ENCODE peak calls at places on chromosome 14, in seven cellular contexts. S is keratinocyte, Z is RWPE1, J is DND-41, P is fibroblast of the aortic adventitia, N is left lung, K is GM10248. U is an unnamed sample.

GRCh38 chr14:87131879-87132278 is 861.1 kb downstream of the GALC start:
- DNase-seq in S (peak), Z (peak), J (no peak), P (peak), N (no peak), K (no peak), U (no peak)

GRCh38 chr14:84874436-84874835 is 655.5 kb upstream of the FLRT2 start:
- DNase-seq in S (no peak), Z (no peak), J (no peak), P (no peak), N (no peak), K (no peak), U (no peak)

GRCh38 chr14:77612011-77612620 is 4.3 kb downstream of the SPTLC2 start:
- DNase-seq in S (no peak), Z (no peak), J (no peak), P (peak), N (no peak), K (no peak), U (no peak)

GRCh38 chr14:24310666-24311604 is at the start of gene LTB4R:
- DNase-seq in S (no peak), Z (no peak), J (no peak), P (peak), N (peak), K (peak), U (no peak)

GRCh38 chr14:100865682-100866591 is 37.6 kb downstream of the RTL1 start:
- DNase-seq in S (no peak), Z (no peak), J (no peak), P (no peak), N (peak), K (no peak), U (no peak)

GRCh38 chr14:22163051-22163450 is 426.0 kb downstream of the DAD1 start:
- DNase-seq in S (no peak), Z (no peak), J (no peak), P (no peak), N (no peak), K (no peak), U (no peak)

GRCh38 chr14:90678846-90679362 is 137.3 kb downstream of the TTC7B start:
- DNase-seq in S (no peak), Z (no peak), J (no peak), P (no peak), N (no peak), K (no peak), U (no peak)

GRCh38 chr14:28756896-28757570 is 9.6 kb upstream of the FOXG1 start:
- DNase-seq in S (no peak), Z (no peak), J (no peak), P (peak), N (no peak), K (no peak), U (peak)

GRCh38 chr14:76484355-76484754 is 108.4 kb downstream of the ESRRB start:
- DNase-seq in S (no peak), Z (no peak), J (no peak), P (no peak), N (no peak), K (no peak), U (no peak)

GRCh38 chr14:74932401-74932901 is 9.4 kb upstream of the RPS6KL1 start:
- DNase-seq in S (no peak), Z (no peak), J (no peak), P (peak), N (no peak), K (no peak), U (no peak)

GRCh38 chr14:80491131-80491530 is 279.8 kb upstream of the DIO2 start:
- DNase-seq in S (no peak), Z (no peak), J (peak), P (peak), N (no peak), K (no peak), U (no peak)

GRCh38 chr14:91177797-91178147 is 63.9 kb downstream of the DGLUCY start:
- DNase-seq in S (no peak), Z (no peak), J (no peak), P (no peak), N (no peak), K (no peak), U (no peak)

GRCh38 chr14:101022121-101022520 is 118.6 kb upstream of the RTL1 start:
- DNase-seq in S (no peak), Z (no peak), J (no peak), P (peak), N (no peak), K (no peak), U (no peak)

GRCh38 chr14:54475911-54476310 is 12.9 kb downstream of the GMFB start:
- DNase-seq in S (no peak), Z (no peak), J (no peak), P (no peak), N (no peak), K (no peak), U (no peak)

GRCh38 chr14:86935241-86935640 is 1057.7 kb downstream of the GALC start:
- DNase-seq in S (no peak), Z (no peak), J (no peak), P (no peak), N (no peak), K (no peak), U (no peak)

GRCh38 chr14:104681689-104682074 is 7.7 kb upstream of the INF2 start:
- DNase-seq in S (no peak), Z (peak), J (no peak), P (peak), N (peak), K (no peak), U (peak)

GRCh38 chr14:72532686-72533454 is 361.0 kb downstream of the DPF3 start:
- DNase-seq in S (no peak), Z (no peak), J (no peak), P (no peak), N (no peak), K (no peak), U (no peak)

GRCh38 chr14:95381726-95382125 is 62.0 kb upstream of the CLMN start:
- DNase-seq in S (no peak), Z (no peak), J (no peak), P (no peak), N (no peak), K (no peak), U (no peak)

GRCh38 chr14:71552809-71553208 is 379.4 kb upstream of the RGS6 start:
- DNase-seq in S (no peak), Z (no peak), J (no peak), P (no peak), N (no peak), K (no peak), U (no peak)

GRCh38 chr14:51627313-51627712 is 24.4 kb upstream of the FRMD6 start:
- DNase-seq in S (no peak), Z (no peak), J (no peak), P (no peak), N (no peak), K (no peak), U (no peak)

GRCh38 chr14:72541546-72541945 is 352.4 kb downstream of the DPF3 start:
- DNase-seq in S (no peak), Z (no peak), J (no peak), P (no peak), N (peak), K (no peak), U (no peak)

GRCh38 chr14:104322531-104323466 is 184.4 kb downstream of the KIF26A start:
- DNase-seq in S (no peak), Z (no peak), J (no peak), P (no peak), N (peak), K (no peak), U (no peak)

GRCh38 chr14:20530771-20531571 is 25.6 kb downstream of the RNASE10 start:
- DNase-seq in S (peak), Z (peak), J (peak), P (peak), N (peak), K (peak), U (peak)
- TF ChIP-seq CTCF in S (peak), Z (peak), J (peak), P (peak), N (peak), K (peak), U (peak)

GRCh38 chr14:64773577-64773976 is 69.4 kb downstream of the PLEKHG3 start:
- DNase-seq in S (no peak), Z (no peak), J (no peak), P (no peak), N (peak), K (no peak), U (no peak)

GRCh38 chr14:64770751-64771150 is 66.5 kb downstream of the PLEKHG3 start:
- DNase-seq in S (no peak), Z (no peak), J (no peak), P (no peak), N (peak), K (no peak), U (no peak)

GRCh38 chr14:64771161-64771560 is 66.9 kb downstream of the PLEKHG3 start:
- DNase-seq in S (no peak), Z (no peak), J (no peak), P (no peak), N (no peak), K (no peak), U (no peak)

GRCh38 chr14:64773046-64773445 is 68.8 kb downstream of the PLEKHG3 start:
- DNase-seq in S (no peak), Z (no peak), J (no peak), P (no peak), N (peak), K (no peak), U (no peak)

DNA sequence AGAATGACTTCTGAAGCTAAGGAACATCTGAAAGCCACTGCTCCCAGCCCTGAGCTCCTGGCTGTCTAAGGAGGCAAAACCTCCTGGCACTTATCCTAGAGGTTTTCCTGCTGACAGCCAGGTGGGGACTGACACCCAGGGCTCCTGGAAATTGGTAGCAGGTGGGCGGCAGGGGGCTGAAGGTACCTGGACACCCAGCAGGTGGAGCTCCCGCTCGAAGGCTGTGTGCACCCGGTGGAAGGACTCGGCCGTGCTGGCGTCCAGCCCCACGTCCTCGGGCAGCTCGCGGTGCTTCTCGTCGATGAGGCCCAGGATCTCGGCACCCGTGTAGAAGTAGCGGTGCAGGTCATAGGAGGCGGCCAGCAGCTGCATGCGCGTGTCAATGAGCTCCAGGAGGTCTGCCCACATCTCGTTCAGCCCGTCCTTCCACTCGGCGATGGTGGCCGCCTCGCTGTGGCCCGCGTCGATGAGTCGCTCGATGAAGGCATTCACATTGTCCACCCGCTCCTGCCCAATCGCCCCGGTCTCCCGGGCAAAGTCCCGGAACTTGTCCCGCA is 68.2 kb downstream of the PLEKHG3 start:
- DNase-seq in S (no peak), Z (no peak), J (no peak), P (no peak), N (peak), K (no peak), U (no peak)
- TF ChIP-seq CTCF in S (no peak), Z (no peak), J (no peak), P (no peak), N (no peak), K (no peak), U (no peak)

DNA sequence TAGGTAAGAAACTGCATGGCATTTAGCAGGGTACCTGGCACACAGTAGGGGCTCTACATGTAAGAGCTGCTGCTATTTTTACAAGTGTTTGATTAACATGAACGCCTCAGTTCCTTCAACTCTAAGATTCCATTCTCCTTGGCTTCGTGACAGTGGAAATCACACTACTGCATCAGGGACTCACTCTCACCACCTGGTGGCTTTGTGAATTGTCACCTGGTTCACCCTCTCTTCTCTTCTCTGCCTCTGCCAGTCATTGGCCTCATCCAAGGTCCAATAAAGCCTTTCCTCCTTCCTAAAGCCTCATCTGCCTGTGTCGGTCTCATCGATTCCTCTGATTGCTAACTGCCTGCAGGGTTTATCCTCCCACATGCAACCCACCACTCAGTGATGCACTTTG is 476.4 kb downstream of the VRK1 start:
- DNase-seq in S (no peak), Z (no peak), J (no peak), P (no peak), N (no peak), K (no peak), U (no peak)
- TF ChIP-seq CTCF in S (no peak), Z (no peak), J (peak), P (no peak), N (no peak), K (no peak), U (no peak)

DNA sequence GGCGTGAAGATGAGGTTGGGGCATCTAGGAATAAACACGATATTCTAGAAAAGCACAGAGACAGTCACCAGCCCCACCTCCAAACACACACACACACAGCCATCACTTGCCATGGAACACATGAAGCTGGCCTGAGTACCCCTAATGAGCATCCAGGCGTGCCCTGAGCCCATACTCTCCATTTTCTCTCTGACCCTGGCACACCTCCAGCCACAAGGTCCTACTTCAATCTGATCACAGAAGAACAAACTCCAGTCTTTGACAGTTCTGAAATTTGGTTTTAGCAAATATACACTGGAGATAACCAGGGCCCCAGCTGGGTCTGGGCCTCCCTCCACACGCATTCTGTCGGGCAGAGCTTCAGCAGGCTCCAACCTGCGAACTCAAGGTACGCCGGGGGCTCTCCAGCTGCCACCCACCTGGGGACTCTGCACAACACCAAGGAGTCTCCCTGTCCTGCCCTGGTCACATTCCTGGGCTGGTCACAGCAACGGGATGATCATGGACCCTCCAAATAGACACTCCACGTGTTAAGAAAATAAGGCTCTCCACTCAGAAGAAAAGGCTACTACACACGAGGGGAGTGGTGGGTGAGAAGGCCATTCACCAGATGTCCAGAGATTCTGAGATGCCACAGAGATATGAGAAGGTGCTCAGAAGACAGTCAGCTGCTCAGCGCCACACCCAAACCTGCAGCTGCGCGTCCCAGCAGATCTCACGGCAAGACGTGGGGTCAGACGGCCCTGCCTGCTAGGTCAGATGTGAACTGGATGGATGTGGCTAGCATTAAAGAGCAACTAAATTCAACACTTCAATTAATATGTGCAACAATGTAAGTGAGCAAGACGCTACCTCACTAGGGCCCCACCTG is 57.0 kb upstream of the PNMA1 start:
- DNase-seq in S (no peak), Z (no peak), J (no peak), P (no peak), N (no peak), K (no peak), U (no peak)
- TF ChIP-seq CTCF in S (no peak), Z (no peak), J (no peak), P (no peak), N (no peak), K (no peak), U (no peak)

GRCh38 chr14:88463318-88463717 is 77.9 kb downstream of the SPATA7 start:
- DNase-seq in S (no peak), Z (no peak), J (peak), P (no peak), N (no peak), K (peak), U (peak)
- TF ChIP-seq CTCF in S (peak), Z (no peak), J (peak), P (peak), N (peak), K (peak), U (no peak)

GRCh38 chr14:92325835-92326234 is 2.9 kb downstream of the SLC24A4 start:
- DNase-seq in S (no peak), Z (no peak), J (no peak), P (no peak), N (no peak), K (no peak), U (peak)
- TF ChIP-seq CTCF in S (no peak), Z (no peak), J (no peak), P (no peak), N (no peak), K (no peak), U (no peak)

GRCh38 chr14:20118795-20119194 is 8.3 kb downstream of the OR4K17 start:
- DNase-seq in S (no peak), Z (no peak), J (peak), P (no peak), N (no peak), K (no peak), U (no peak)
- TF ChIP-seq CTCF in S (no peak), Z (no peak), J (no peak), P (no peak), N (no peak), K (no peak), U (no peak)

GRCh38 chr14:69716483-69717187 is 50.3 kb upstream of the SRSF5 start:
- DNase-seq in S (peak), Z (peak), J (peak), P (peak), N (no peak), K (no peak), U (no peak)
- TF ChIP-seq CTCF in S (peak), Z (peak), J (no peak), P (no peak), N (no peak), K (no peak), U (no peak)

DNA sequence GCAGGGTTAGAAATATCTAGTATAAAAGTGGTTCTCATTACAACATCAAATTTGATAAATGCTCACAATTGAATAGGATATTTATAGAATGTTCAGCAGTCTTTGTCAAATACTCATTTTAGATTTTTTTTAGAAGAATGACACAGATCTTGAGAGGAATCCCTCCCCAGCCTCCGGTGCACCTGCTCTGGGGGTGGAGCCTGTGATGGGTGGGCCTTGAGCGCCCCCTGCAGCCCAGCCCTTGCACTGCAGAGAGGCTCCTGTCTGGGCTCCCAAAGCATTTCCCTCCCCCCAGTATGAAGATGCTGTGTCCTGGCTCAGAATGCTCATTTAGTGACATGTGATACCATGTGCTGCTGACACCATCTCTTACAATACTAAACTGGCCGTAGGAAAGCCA is 792.3 kb downstream of the TMEM121 start:
- DNase-seq in S (no peak), Z (no peak), J (peak), P (no peak), N (no peak), K (peak), U (no peak)
- TF ChIP-seq CTCF in S (no peak), Z (no peak), J (peak), P (no peak), N (no peak), K (peak), U (peak)